ENCODE peak calls at places on chromosomes 7 and 10, in five cellular contexts. H, X, L, J and G are unnamed samples.

GRCh38 chr7:50418086-50418515 is 32.0 kb downstream of the FIGNL1 start:
- DNase-seq in H (peak; percentile 82), X (peak; percentile 29), L (peak; percentile 59), J (no peak), G (peak; percentile 81)

GRCh38 chr10:128130051-128130450 is 3.8 kb upstream of the MKI67 start:
- DNase-seq in H (no peak), X (no peak), L (no peak), J (no peak), G (no peak)

GRCh38 chr7:128672927-128673517 is 930 bp downstream of the GARIN1A start:
- DNase-seq in H (peak; percentile 3), X (no peak), L (no peak), J (no peak), G (no peak)

GRCh38 chr7:105934577-105935185 is 28.4 kb upstream of the CDHR3 start:
- DNase-seq in H (peak; percentile 62), X (no peak), L (no peak), J (no peak), G (peak; percentile 76)

GRCh38 chr10:62037166-62037831 is 135.8 kb downstream of the ARID5B start:
- DNase-seq in H (no peak), X (no peak), L (no peak), J (no peak), G (no peak)

GRCh38 chr7:72042855-72043254 is 369.3 kb downstream of the CALN1 start:
- DNase-seq in H (no peak), X (no peak), L (no peak), J (no peak), G (no peak)

GRCh38 chr10:86684305-86684704 is 16.0 kb downstream of the LDB3 start:
- DNase-seq in H (no peak), X (no peak), L (peak; percentile 80), J (no peak), G (peak; percentile 32)

GRCh38 chr7:26449175-26450165 is 157.8 kb downstream of the SNX10 start:
- DNase-seq in H (no peak), X (no peak), L (no peak), J (no peak), G (no peak)

GRCh38 chr10:97708976-97709745 is 4.4 kb upstream of the MARVELD1 start:
- DNase-seq in H (no peak), X (no peak), L (peak; percentile 78), J (no peak), G (peak; percentile 89)

GRCh38 chr10:24727811-24728210 is 4.1 kb upstream of the ARHGAP21 start:
- DNase-seq in H (no peak), X (no peak), L (no peak), J (no peak), G (no peak)

GRCh38 chr10:72276421-72277339 is 3.0 kb downstream of the DDIT4 start:
- DNase-seq in H (no peak), X (no peak), L (no peak), J (no peak), G (no peak)

GRCh38 chr10:17257466-17258321 is 29.7 kb downstream of the VIM start:
- DNase-seq in H (peak; percentile 8), X (no peak), L (peak; percentile 50), J (peak; percentile 17), G (peak; percentile 74)

GRCh38 chr7:101125989-101126650 is 784 bp upstream of the SERPINE1 start:
- DNase-seq in H (no peak), X (no peak), L (peak; percentile 82), J (no peak), G (peak; percentile 74)

GRCh38 chr7:81233208-81233940 is 314.5 kb upstream of the SEMA3C start:
- DNase-seq in H (no peak), X (no peak), L (no peak), J (no peak), G (no peak)

GRCh38 chr10:51427758-51428157 is 271.6 kb downstream of the CSTF2T start:
- DNase-seq in H (no peak), X (no peak), L (no peak), J (no peak), G (no peak)

GRCh38 chr10:22231260-22231659 is 13.4 kb upstream of the EBLN1 start:
- DNase-seq in H (no peak), X (no peak), L (no peak), J (no peak), G (no peak)

GRCh38 chr10:19745672-19746071 is 70.6 kb upstream of the PLXDC2 start:
- DNase-seq in H (no peak), X (no peak), L (no peak), J (no peak), G (no peak)

GRCh38 chr10:102660891-102661613 is 16.8 kb downstream of the TRIM8 start:
- DNase-seq in H (no peak), X (no peak), L (peak; percentile 73), J (peak; percentile 86), G (no peak)

GRCh38 chr7:129270077-129270476 is 45.2 kb downstream of the AHCYL2 start:
- DNase-seq in H (no peak), X (no peak), L (no peak), J (no peak), G (no peak)

GRCh38 chr10:125231116-125231812 is 70.9 kb upstream of the CTBP2 start:
- DNase-seq in H (no peak), X (no peak), L (no peak), J (no peak), G (no peak)

GRCh38 chr7:16071246-16071857 is 350.0 kb downstream of the CRPPA start:
- DNase-seq in H (peak; percentile 68), X (no peak), L (no peak), J (peak; percentile 5), G (no peak)

GRCh38 chr7:28613262-28613661 is 200.9 kb downstream of the CREB5 start:
- DNase-seq in H (no peak), X (no peak), L (no peak), J (no peak), G (no peak)

GRCh38 chr7:1910827-1911226 is 240.8 kb downstream of the ELFN1 start:
- DNase-seq in H (no peak), X (no peak), L (no peak), J (no peak), G (peak; percentile 72)

GRCh38 chr10:132156382-132156781 is 30.4 kb upstream of the DPYSL4 start:
- DNase-seq in H (no peak), X (no peak), L (no peak), J (no peak), G (no peak)

GRCh38 chr10:97407211-97407951 is 6.2 kb upstream of the RRP12 start:
- DNase-seq in H (peak; percentile 37), X (no peak), L (peak; percentile 51), J (peak; percentile 49), G (peak; percentile 75)